ENCODE peak calls at places on chromosome 17, in four cellular contexts. One of them, this sample, is unnamed.

GRCh38 chr17:60107526-60108257 is 29.0 kb upstream of the HEATR6 start:
- DNase-seq in GM12878: no peak
- DNase-seq in transverse colon: no peak
- DNase-seq in H1: no peak
- DNase-seq in this sample: no peak

GRCh38 chr17:953767-954166 is 25.8 kb downstream of the NXN start:
- DNase-seq in transverse colon: no peak
- DNase-seq in H1: no peak
- DNase-seq in GM12878: no peak
- DNase-seq in this sample: no peak

GRCh38 chr17:69809331-69809730 is 265.7 kb upstream of the KCNJ16 start:
- DNase-seq in transverse colon: no peak
- DNase-seq in GM12878: no peak
- DNase-seq in H1: no peak
- DNase-seq in this sample: no peak

GRCh38 chr17:68462381-68463210 is 5.3 kb upstream of the WIPI1 start:
- DNase-seq in GM12878: peak
- DNase-seq in transverse colon: peak
- DNase-seq in H1: peak
- DNase-seq in this sample: no peak

GRCh38 chr17:74528491-74529199 is 2.6 kb downstream of the CD300LB start:
- DNase-seq in transverse colon: no peak
- DNase-seq in GM12878: peak
- DNase-seq in H1: no peak
- DNase-seq in this sample: no peak

GRCh38 chr17:2275722-2276121 is 27.9 kb downstream of the SMG6 start:
- DNase-seq in H1: no peak
- DNase-seq in GM12878: no peak
- DNase-seq in transverse colon: no peak
- DNase-seq in this sample: no peak

GRCh38 chr17:42980766-42981397 is 517 bp downstream of the RUNDC1 start:
- DNase-seq in GM12878: peak
- DNase-seq in transverse colon: peak
- DNase-seq in H1: no peak
- DNase-seq in this sample: no peak

GRCh38 chr17:35801583-35802224 is 6.3 kb upstream of the MMP28 start:
- DNase-seq in GM12878: no peak
- DNase-seq in H1: no peak
- DNase-seq in transverse colon: peak
- DNase-seq in this sample: peak

GRCh38 chr17:18319604-18320256 is 4.6 kb downstream of the SMCR8 start:
- DNase-seq in H1: peak
- DNase-seq in transverse colon: no peak
- DNase-seq in GM12878: no peak
- DNase-seq in this sample: no peak

GRCh38 chr17:78263063-78263735 is 31.8 kb downstream of the TMEM235 start:
- DNase-seq in H1: no peak
- DNase-seq in transverse colon: peak
- DNase-seq in GM12878: no peak
- DNase-seq in this sample: no peak

GRCh38 chr17:49510059-49510719 is 15.1 kb downstream of the NGFR start:
- DNase-seq in H1: no peak
- DNase-seq in transverse colon: no peak
- DNase-seq in GM12878: no peak
- DNase-seq in this sample: no peak

GRCh38 chr17:16108858-16109257 is 106.5 kb downstream of the NCOR1 start:
- DNase-seq in transverse colon: no peak
- DNase-seq in H1: no peak
- DNase-seq in GM12878: no peak
- DNase-seq in this sample: no peak

GRCh38 chr17:8997994-8998628 is 23.2 kb upstream of the NTN1 start:
- DNase-seq in GM12878: peak
- DNase-seq in transverse colon: peak
- DNase-seq in H1: no peak
- DNase-seq in this sample: peak

GRCh38 chr17:5888811-5889210 is 181.4 kb upstream of the WSCD1 start:
- DNase-seq in transverse colon: no peak
- DNase-seq in H1: no peak
- DNase-seq in GM12878: no peak
- DNase-seq in this sample: no peak

GRCh38 chr17:37726248-37726647 is 18.6 kb downstream of the HNF1B start:
- DNase-seq in GM12878: no peak
- DNase-seq in H1: no peak
- DNase-seq in transverse colon: no peak
- DNase-seq in this sample: no peak

GRCh38 chr17:82216301-82217119 is 3.9 kb upstream of the CCDC57 start:
- DNase-seq in H1: no peak
- DNase-seq in transverse colon: peak
- DNase-seq in GM12878: peak
- DNase-seq in this sample: no peak
- TF ChIP-seq POLR2A in H1: no peak
- TF ChIP-seq POLR2A in transverse colon: peak
- TF ChIP-seq POLR2A in GM12878: peak
- TF ChIP-seq POLR2A in this sample: no peak

GRCh38 chr17:28712037-28712704 is 483 bp upstream of the PROCA1 start:
- DNase-seq in transverse colon: peak
- DNase-seq in H1: no peak
- DNase-seq in GM12878: no peak
- DNase-seq in this sample: peak
- H3K4me3 ChIP-seq in transverse colon: peak
- H3K4me3 ChIP-seq in H1: peak
- H3K4me3 ChIP-seq in GM12878: peak
- H3K4me3 ChIP-seq in this sample: peak

DNA sequence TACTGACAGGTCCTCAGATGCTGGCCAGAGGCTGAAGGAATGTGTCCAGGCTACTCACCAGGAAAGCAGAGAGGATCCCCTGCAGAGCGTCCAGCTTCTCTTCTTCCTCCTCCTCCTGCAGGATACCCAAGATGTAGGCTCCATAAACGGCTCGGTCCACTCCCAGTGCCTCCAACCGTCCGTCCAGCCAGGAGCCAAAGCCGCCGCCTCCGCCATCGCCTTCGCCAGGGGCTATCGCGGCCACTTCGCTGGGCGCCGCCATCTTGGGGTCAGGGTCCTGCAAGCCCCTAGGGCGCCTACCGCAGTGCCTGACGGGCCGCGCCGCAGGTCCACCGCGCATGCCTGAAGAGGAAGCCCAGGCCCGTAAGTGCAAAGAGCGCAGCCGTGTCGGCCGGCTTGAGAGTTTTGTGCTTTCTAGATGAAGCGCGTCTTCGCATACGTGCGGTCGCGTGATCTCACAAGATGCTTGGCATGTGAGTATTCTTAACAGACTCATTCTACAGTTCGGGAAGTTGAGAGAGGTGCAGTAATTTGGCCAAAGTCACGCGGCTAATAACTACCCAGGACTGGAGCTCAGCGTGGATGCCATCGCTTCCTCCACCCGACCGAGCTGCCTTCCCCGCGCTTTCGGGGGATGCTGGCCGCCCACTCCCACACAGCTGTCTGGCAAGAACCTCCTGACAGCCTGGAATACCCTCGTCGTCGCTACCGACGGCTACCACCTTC is at the start of gene CCDC43:
- DNase-seq in GM12878: peak
- DNase-seq in transverse colon: peak
- DNase-seq in H1: peak
- DNase-seq in this sample: peak
- TF ChIP-seq POLR2A in GM12878: peak
- TF ChIP-seq POLR2A in transverse colon: peak
- TF ChIP-seq POLR2A in H1: peak
- TF ChIP-seq POLR2A in this sample: peak

GRCh38 chr17:7441202-7441705 is 1.9 kb downstream of the FGF11 start:
- DNase-seq in transverse colon: no peak
- DNase-seq in GM12878: no peak
- DNase-seq in H1: no peak
- DNase-seq in this sample: no peak
- H3K4me3 ChIP-seq in transverse colon: no peak
- H3K4me3 ChIP-seq in GM12878: peak
- H3K4me3 ChIP-seq in H1: peak
- H3K4me3 ChIP-seq in this sample: no peak

DNA sequence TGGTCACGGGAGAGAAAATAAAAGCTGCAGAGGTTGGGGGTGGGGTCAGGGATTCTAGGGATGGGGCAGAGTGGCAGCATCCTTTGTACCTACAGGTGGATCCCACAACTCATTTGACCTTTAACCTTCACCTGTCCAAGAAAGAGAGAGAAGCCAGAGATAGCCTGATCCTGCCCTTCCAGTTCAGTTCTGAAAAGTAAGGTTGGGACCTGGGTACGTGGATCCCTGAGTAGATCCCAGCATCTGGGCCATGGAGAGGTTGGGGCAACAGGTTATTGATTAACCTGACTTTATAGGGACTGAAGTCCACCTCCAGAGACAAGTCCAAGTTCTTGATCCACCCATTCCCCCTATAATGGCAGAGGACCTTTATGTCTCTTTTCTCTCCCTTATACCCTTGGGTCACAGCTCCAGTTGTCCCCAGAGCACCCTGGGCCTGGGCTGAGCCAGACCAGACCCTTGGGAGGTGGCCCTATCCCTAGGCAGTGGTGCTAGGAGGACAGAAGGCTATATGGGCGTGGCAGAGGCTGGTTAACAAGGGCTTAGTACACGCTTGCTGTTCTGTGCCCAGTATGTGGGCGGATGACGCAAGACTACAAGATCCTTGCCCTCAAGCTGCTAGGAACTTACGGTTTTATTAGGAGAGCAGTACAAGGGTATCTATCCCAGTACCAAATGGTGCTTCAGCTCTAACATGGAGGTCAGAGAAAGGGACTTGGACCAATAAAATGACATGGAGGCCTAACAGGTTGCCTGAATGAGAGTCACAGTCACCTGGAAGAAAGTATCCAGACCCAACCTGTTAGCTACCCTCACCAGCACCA is 3.3 kb downstream of the CLDN7 start:
- DNase-seq in H1: no peak
- DNase-seq in GM12878: no peak
- DNase-seq in transverse colon: peak
- DNase-seq in this sample: no peak
- TF ChIP-seq POLR2A in H1: peak
- TF ChIP-seq POLR2A in GM12878: no peak
- TF ChIP-seq POLR2A in transverse colon: peak
- TF ChIP-seq POLR2A in this sample: no peak

GRCh38 chr17:77256710-77257109 is 115.9 kb downstream of the SEC14L1 start:
- DNase-seq in transverse colon: no peak
- DNase-seq in H1: no peak
- DNase-seq in GM12878: no peak
- DNase-seq in this sample: no peak

GRCh38 chr17:77257169-77257568 is 116.4 kb downstream of the SEC14L1 start:
- DNase-seq in transverse colon: no peak
- DNase-seq in H1: no peak
- DNase-seq in GM12878: no peak
- DNase-seq in this sample: no peak

GRCh38 chr17:77253611-77254051 is 112.9 kb downstream of the SEC14L1 start:
- DNase-seq in H1: no peak
- DNase-seq in GM12878: no peak
- DNase-seq in transverse colon: no peak
- DNase-seq in this sample: no peak

GRCh38 chr17:77252736-77253135 is 112.0 kb downstream of the SEC14L1 start:
- DNase-seq in GM12878: no peak
- DNase-seq in H1: no peak
- DNase-seq in transverse colon: no peak
- DNase-seq in this sample: no peak

GRCh38 chr17:77254961-77255741 is 114.4 kb downstream of the SEC14L1 start:
- DNase-seq in GM12878: no peak
- DNase-seq in H1: no peak
- DNase-seq in transverse colon: no peak
- DNase-seq in this sample: no peak
- H3K4me3 ChIP-seq in GM12878: no peak
- H3K4me3 ChIP-seq in H1: no peak
- H3K4me3 ChIP-seq in transverse colon: no peak
- H3K4me3 ChIP-seq in this sample: no peak

This sample was measured in tibial nerve.